ENCODE peak calls at places on chromosomes 7 and 10, in five cellular contexts. M is KBM-7, F is Right ventricle myocardium inferior, L is HS-5, C is coronary artery. B is an unnamed sample.

GRCh38 chr7:2978403-2978802 is 65.3 kb downstream of the CARD11 start:
- DNase-seq in M (peak; percentile 82), L (no peak), C (no peak), F (no peak), B (no peak)

GRCh38 chr7:39927018-39927417 is 23.0 kb upstream of the CDK13 start:
- DNase-seq in M (no peak), F (no peak), C (no peak), L (no peak), B (no peak)

GRCh38 chr7:106065560-106066500 is 46.3 kb downstream of the SYPL1 start:
- DNase-seq in M (no peak), L (no peak), C (no peak), F (no peak), B (no peak)

GRCh38 chr7:128909605-128910568 is 622 bp downstream of the KCP start:
- DNase-seq in F (peak; percentile 62), M (no peak), L (peak; percentile 16), C (peak; percentile 71), B (peak; percentile 33)

GRCh38 chr10:110774069-110775021 is 97.4 kb upstream of the PDCD4 start:
- DNase-seq in F (no peak), L (peak; percentile 76), M (no peak), C (no peak), B (no peak)

GRCh38 chr7:158302274-158303070 is 285.2 kb downstream of the PTPRN2 start:
- DNase-seq in L (no peak), C (peak; percentile 35), F (peak; percentile 45), M (no peak), B (no peak)

GRCh38 chr7:88141025-88141424 is 78.8 kb downstream of the SRI start:
- DNase-seq in C (no peak), L (no peak), M (peak; percentile 39), F (no peak), B (no peak)

GRCh38 chr10:119003572-119004289 is 25.8 kb upstream of the NANOS1 start:
- DNase-seq in L (no peak), C (no peak), F (no peak), M (no peak), B (no peak)

GRCh38 chr7:16098058-16098457 is 323.3 kb downstream of the CRPPA start:
- DNase-seq in C (no peak), L (no peak), F (no peak), M (no peak), B (no peak)

GRCh38 chr7:150974468-150975391 is 3.4 kb downstream of the KCNH2 start:
- DNase-seq in F (peak; percentile 77), C (no peak), L (no peak), M (peak; percentile 51), B (peak; percentile 86)

GRCh38 chr10:43253461-43254198 is 13.2 kb downstream of the RASGEF1A start:
- DNase-seq in C (peak; percentile 64), F (peak; percentile 47), L (no peak), M (no peak), B (peak; percentile 23)

GRCh38 chr7:34331102-34331501 is 326.9 kb upstream of the NPSR1 start:
- DNase-seq in M (no peak), F (no peak), L (no peak), C (no peak), B (no peak)

GRCh38 chr7:117076426-117076943 is 123.2 kb downstream of the ST7 start:
- DNase-seq in M (no peak), F (peak; percentile 70), L (no peak), C (no peak), B (peak; percentile 78)

GRCh38 chr7:99597762-99598501 is at the start of gene TMEM225B:
- DNase-seq in C (no peak), L (no peak), M (no peak), F (no peak), B (no peak)